ENCODE peak calls at places on chromosomes 2 and 18, in nine cellular contexts. J is stimulated activated CD8-positive, alpha-beta memory T cell treated with anti-CD3 and anti-CD28 coated beads, Interleukin-15, amount 100 ng/mL, for 24 hours; H is thyroid gland; C is posterior cingulate gyrus; F is spleen; X is effector CD8-positive, alpha-beta T cell; D is nucleus accumbens; O is A549; M is mesothelial cell of epicardium. W is an unnamed sample.

GRCh38 chr2:145206882-145207281 is 687.0 kb upstream of the ZEB2 start:
- DNase-seq in J (no peak), H (no peak), C (no peak), F (no peak), X (no peak), D (no peak), O (no peak), M (no peak), W (no peak)

GRCh38 chr18:58190842-58191530 is 147.0 kb downstream of the NEDD4L start:
- DNase-seq in J (no peak), H (no peak), C (no peak), F (no peak), X (no peak), D (no peak), O (no peak), M (no peak), W (no peak)

GRCh38 chr2:86070868-86071267 is 34.8 kb downstream of the POLR1A start:
- DNase-seq in J (no peak), H (no peak), C (no peak), F (no peak), X (no peak), D (no peak), O (no peak), M (no peak), W (no peak)

GRCh38 chr18:48728204-48728833 is 189.5 kb downstream of the CTIF start:
- DNase-seq in J (no peak), H (peak; percentile 34), C (no peak), F (no peak), X (no peak), D (no peak), O (no peak), M (no peak), W (no peak)

GRCh38 chr2:27715318-27716165 is 51.9 kb downstream of the SLC4A1AP start:
- DNase-seq in J (no peak), H (peak; percentile 16), C (no peak), F (no peak), X (no peak), D (no peak), O (no peak), M (no peak), W (no peak)

GRCh38 chr2:4628931-4629565 is 925.7 kb downstream of the DCDC2C start:
- DNase-seq in J (no peak), H (no peak), C (no peak), F (no peak), X (no peak), D (no peak), O (no peak), M (no peak), W (no peak)

GRCh38 chr2:141968377-141968920 is 162.4 kb downstream of the LRP1B start:
- DNase-seq in J (no peak), H (no peak), C (no peak), F (no peak), X (no peak), D (no peak), O (no peak), M (no peak), W (no peak)

GRCh38 chr2:238895361-238895882 is 47.5 kb downstream of the TWIST2 start:
- DNase-seq in J (no peak), H (no peak), C (no peak), F (peak; percentile 28), X (no peak), D (no peak), O (no peak), M (no peak), W (no peak)

GRCh38 chr2:200317975-200318374 is 11.5 kb downstream of the SPATS2L start:
- DNase-seq in J (no peak), H (no peak), C (no peak), F (no peak), X (no peak), D (no peak), O (no peak), M (no peak), W (no peak)

GRCh38 chr2:3357926-3358325 is 19.7 kb downstream of the EIPR1 start:
- DNase-seq in J (no peak), H (no peak), C (no peak), F (no peak), X (no peak), D (no peak), O (no peak), M (no peak), W (no peak)

W was measured in omental fat pad.